ENCODE peak calls at places on chromosomes 6 and 20, in four cellular contexts. K, H, O and X are unnamed samples.

GRCh38 chr6:165663736-165664552 is 903 bp upstream of the PDE10A start:
- DNase-seq in K (no peak), H (no peak), O (no peak), X (no peak)

GRCh38 chr6:170222498-170223471 is 68.1 kb downstream of the DLL1 start:
- DNase-seq in K (no peak), H (no peak), O (no peak), X (no peak)

GRCh38 chr20:43992885-43993284 is 78.2 kb downstream of the TOX2 start:
- DNase-seq in K (no peak), H (no peak), O (no peak), X (no peak)

GRCh38 chr6:12962995-12963394 is 246.4 kb downstream of the PHACTR1 start:
- DNase-seq in K (no peak), H (no peak), O (no peak), X (no peak)

GRCh38 chr6:169589699-169590257 is 112.1 kb downstream of the WDR27 start:
- DNase-seq in K (no peak), H (no peak), O (no peak), X (no peak)

GRCh38 chr20:10359621-10360040 is 74.4 kb downstream of the MKKS start:
- DNase-seq in K (no peak), H (no peak), O (no peak), X (no peak)

GRCh38 chr6:22545051-22545450 is 24.3 kb upstream of the HDGFL1 start:
- DNase-seq in K (no peak), H (no peak), O (no peak), X (no peak)

GRCh38 chr6:134295953-134296553 is 21.9 kb downstream of the SGK1 start:
- DNase-seq in K (peak; percentile 96), H (peak; percentile 54), O (no peak), X (no peak)

GRCh38 chr6:169556238-169556637 is 145.6 kb downstream of the WDR27 start:
- DNase-seq in K (no peak), H (no peak), O (no peak), X (no peak)

GRCh38 chr6:43907312-43907711 is 137.3 kb downstream of the VEGFA start:
- DNase-seq in K (no peak), H (no peak), O (no peak), X (no peak)

GRCh38 chr6:152642578-152643375 is 5.6 kb upstream of the SYNE1 start:
- DNase-seq in K (no peak), H (peak; percentile 53), O (peak; percentile 67), X (peak; percentile 13)

GRCh38 chr6:93644611-93645010 is 225.3 kb upstream of the EPHA7 start:
- DNase-seq in K (no peak), H (peak; percentile 12), O (no peak), X (no peak)

GRCh38 chr6:34150766-34151165 is 4.9 kb upstream of the GRM4 start:
- DNase-seq in K (no peak), H (no peak), O (peak; percentile 49), X (no peak)

GRCh38 chr20:801678-802077 is 31.8 kb upstream of the FAM110A start:
- DNase-seq in K (no peak), H (no peak), O (no peak), X (no peak)
- H3K9me3 ChIP-seq in K (no peaks in the 10 kb centered on the region), H (peaks cover 26% of the 10 kb centered on the region), O (peaks cover 19% of the 10 kb centered on the region), X (peaks cover 11% of the 10 kb centered on the region)

GRCh38 chr20:31308535-31309162 is at the start of gene DEFB116:
- DNase-seq in K (no peak), H (no peak), O (no peak), X (no peak)
- H3K9me3 ChIP-seq in K (no peaks in the 10 kb centered on the region), H (no peaks in the 10 kb centered on the region), O (no peaks in the 10 kb centered on the region), X (no peaks in the 10 kb centered on the region)

DNA sequence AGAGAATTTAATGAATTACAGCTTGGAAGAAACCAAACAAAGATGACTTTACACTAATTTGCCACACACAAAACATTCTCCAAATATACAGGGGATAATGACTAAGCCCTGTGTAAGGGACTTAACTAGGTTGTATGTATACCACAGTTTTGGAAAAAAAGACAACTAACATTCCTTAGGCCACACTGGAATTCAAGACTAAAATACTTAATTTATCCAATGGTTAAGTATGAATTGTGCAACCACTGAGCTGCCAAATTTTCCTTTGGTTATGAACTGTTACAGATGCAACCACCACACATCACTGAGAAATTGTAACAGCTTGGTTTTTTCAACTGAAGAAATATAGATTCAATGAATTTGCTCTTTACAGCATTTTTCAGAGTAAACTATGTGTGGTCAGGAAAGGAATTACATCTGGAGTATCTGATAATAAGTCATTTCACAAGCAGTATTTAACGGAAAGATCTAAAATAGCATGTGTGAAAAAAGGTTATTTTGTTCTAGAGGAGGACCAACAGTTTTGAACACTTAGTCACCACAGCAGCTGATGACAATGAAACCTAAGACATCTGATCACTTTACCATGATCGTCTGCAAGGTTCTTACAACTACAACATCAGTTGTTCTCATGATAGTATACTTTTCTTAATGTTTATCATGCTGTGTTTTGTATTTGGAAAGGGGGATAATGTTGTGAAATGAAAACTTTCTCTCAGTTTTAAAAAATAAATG is 318.8 kb downstream of the BCKDHB start:
- DNase-seq in K (peak; percentile 95), H (no peak), O (no peak), X (no peak)
- H3K9me3 ChIP-seq in K (peaks cover 15% of the 10 kb centered on the region), H (peaks cover 37% of the 10 kb centered on the region), O (peaks cover 8% of the 10 kb centered on the region), X (peaks cover 38% of the 10 kb centered on the region)

DNA sequence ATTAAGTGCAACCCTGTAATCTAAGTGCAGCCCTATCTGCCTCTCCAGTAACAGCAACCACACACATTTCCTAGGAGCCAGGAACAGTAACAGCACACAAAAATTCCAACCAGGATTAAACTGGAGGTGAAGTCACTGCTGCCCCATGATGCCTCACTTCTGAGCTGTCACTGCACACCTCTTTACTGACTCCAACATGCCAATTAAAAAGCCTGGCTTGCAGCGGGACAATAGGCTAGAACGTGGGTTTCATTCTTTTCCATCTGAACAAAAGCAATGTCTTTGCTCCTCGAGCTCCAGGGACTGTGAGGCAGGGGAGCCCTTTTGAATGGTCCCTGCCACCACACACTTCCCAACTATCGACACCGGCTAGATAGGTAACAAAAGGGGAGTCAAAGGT is 262.8 kb downstream of the CD83 start:
- DNase-seq in K (no peak), H (no peak), O (no peak), X (no peak)
- H3K9me3 ChIP-seq in K (no peaks in the 10 kb centered on the region), H (no peaks in the 10 kb centered on the region), O (no peaks in the 10 kb centered on the region), X (no peaks in the 10 kb centered on the region)

GRCh38 chr6:106901062-106901461 is 73.5 kb downstream of the CD24 start:
- DNase-seq in K (no peak), H (no peak), O (no peak), X (no peak)
- H3K9me3 ChIP-seq in K (no peaks in the 10 kb centered on the region), H (peaks cover 13% of the 10 kb centered on the region), O (peaks cover 5% of the 10 kb centered on the region), X (peaks cover 3% of the 10 kb centered on the region)

GRCh38 chr20:29878777-29879442 is 1378.6 kb upstream of the DEFB115 start:
- DNase-seq in K (no peak), H (no peak), O (no peak), X (no peak)

GRCh38 chr20:29878281-29878741 is 1379.2 kb upstream of the DEFB115 start:
- DNase-seq in K (no peak), H (peak; percentile 54), O (peak; percentile 95), X (no peak)

GRCh38 chr20:29874476-29875202 is 1382.8 kb upstream of the DEFB115 start:
- DNase-seq in K (no peak), H (no peak), O (no peak), X (no peak)

GRCh38 chr20:29876911-29877285 is 1380.6 kb upstream of the DEFB115 start:
- DNase-seq in K (no peak), H (no peak), O (no peak), X (no peak)

GRCh38 chr20:29873946-29874345 is 1383.5 kb upstream of the DEFB115 start:
- DNase-seq in K (no peak), H (no peak), O (peak; percentile 63), X (peak; percentile 30)
- H3K9me3 ChIP-seq in K (peaks cover 52% of the 10 kb centered on the region), H (peaks cover 60% of the 10 kb centered on the region), O (peaks cover under 1% of the 10 kb centered on the region), X (peaks cover 39% of the 10 kb centered on the region)

GRCh38 chr6:111721677-111722219 is 116.1 kb upstream of the TRAF3IP2 start:
- DNase-seq in K (no peak), H (peak; percentile 24), O (peak; percentile 32), X (peak; percentile 72)
- H3K9me3 ChIP-seq in K (no peaks in the 10 kb centered on the region), H (no peaks in the 10 kb centered on the region), O (no peaks in the 10 kb centered on the region), X (no peaks in the 10 kb centered on the region)

DNA sequence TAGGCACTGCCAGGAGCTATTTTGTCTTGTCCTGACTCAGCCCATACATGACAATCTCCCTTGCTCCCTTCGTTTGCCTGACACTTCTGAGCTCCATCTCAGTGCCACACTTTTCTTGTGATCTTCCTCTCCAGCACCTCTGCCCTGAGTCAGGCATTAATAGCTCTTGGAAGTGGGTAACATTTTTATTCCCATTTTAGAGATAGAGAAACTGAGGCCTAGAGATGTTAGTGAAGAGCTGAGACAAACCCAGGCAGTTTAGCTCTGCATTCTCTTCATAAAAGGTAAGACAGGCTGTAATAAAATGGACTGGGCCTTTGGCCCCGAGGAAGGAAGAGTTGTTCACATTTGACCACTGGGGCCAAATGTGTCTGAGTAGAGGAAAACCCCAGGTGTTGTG is 167.4 kb downstream of the DHX35 start:
- DNase-seq in K (no peak), H (no peak), O (no peak), X (no peak)
- H3K9me3 ChIP-seq in K (no peaks in the 10 kb centered on the region), H (no peaks in the 10 kb centered on the region), O (peaks cover 2% of the 10 kb centered on the region), X (no peaks in the 10 kb centered on the region)

GRCh38 chr6:167667204-167668018 is 159.3 kb upstream of the AFDN start:
- DNase-seq in K (no peak), H (no peak), O (no peak), X (no peak)
- H3K9me3 ChIP-seq in K (peaks cover 99% of the 10 kb centered on the region), H (no peaks in the 10 kb centered on the region), O (no peaks in the 10 kb centered on the region), X (peaks cover 3% of the 10 kb centered on the region)

GRCh38 chr20:63933646-63934045 is 22.6 kb downstream of the UCKL1 start:
- DNase-seq in K (no peak), H (no peak), O (no peak), X (no peak)
- H3K9me3 ChIP-seq in K (peaks cover 4% of the 10 kb centered on the region), H (no peaks in the 10 kb centered on the region), O (no peaks in the 10 kb centered on the region), X (no peaks in the 10 kb centered on the region)